ENCODE peak calls at places on chromosomes 4 and X, in five cellular contexts. N is endothelial cell of umbilical vein, I is kidney, Z is uterus, G is neural progenitor cell. L is an unnamed sample.

GRCh38 chr4:985123-985830 is 1.6 kb upstream of the IDUA start:
- DNase-seq in G (peak; percentile 82), Z (no peak), N (peak; percentile 24), I (peak; percentile 92), L (peak; percentile 71)

GRCh38 chrX:149939271-149940014 is 1.2 kb upstream of the EOLA2 start:
- DNase-seq in N (peak; percentile 88), G (peak; percentile 95), I (peak; percentile 98), Z (peak; percentile 97), L (peak; percentile 91)

GRCh38 chrX:131841496-131842410 is 181.3 kb upstream of the STK26 start:
- DNase-seq in Z (peak; percentile 22), G (peak; percentile 72), N (peak; percentile 19), I (no peak), L (peak; percentile 77)

GRCh38 chr4:19806865-19807264 is 444.8 kb upstream of the SLIT2 start:
- DNase-seq in N (no peak), Z (no peak), G (no peak), I (no peak), L (no peak)

GRCh38 chrX:102723456-102723855 is 2.9 kb downstream of the GPRASP3 start:
- DNase-seq in G (no peak), N (no peak), I (no peak), Z (no peak), L (peak; percentile 79)

GRCh38 chrX:55011294-55011693 is 11.1 kb downstream of the APEX2 start:
- DNase-seq in N (no peak), I (no peak), G (no peak), Z (no peak), L (no peak)

GRCh38 chr4:184801781-184802180 is 24.0 kb downstream of the ACSL1 start:
- DNase-seq in Z (no peak), N (no peak), G (no peak), I (no peak), L (peak; percentile 28)

GRCh38 chrX:13377537-13377936 is 57.7 kb upstream of the ATXN3L start:
- DNase-seq in G (no peak), I (no peak), N (no peak), Z (peak; percentile 62), L (no peak)

GRCh38 chrX:15143050-15143824 is 126.6 kb downstream of the ASB9 start:
- DNase-seq in N (peak; percentile 18), G (peak; percentile 54), I (no peak), Z (peak; percentile 22), L (peak; percentile 57)

GRCh38 chr4:82042042-82042441 is 331.7 kb downstream of the HNRNPD start:
- DNase-seq in I (no peak), G (no peak), Z (no peak), N (no peak), L (no peak)

GRCh38 chr4:22091351-22091731 is 142.8 kb upstream of the KCNIP4 start:
- DNase-seq in G (peak; percentile 37), Z (no peak), N (no peak), I (no peak), L (peak; percentile 69)

GRCh38 chr4:29326816-29327215 is 1393.4 kb upstream of the PCDH7 start:
- DNase-seq in Z (no peak), I (no peak), N (peak; percentile 97), G (no peak), L (no peak)

GRCh38 chr4:63396269-63396668 is 1013.0 kb downstream of the TECRL start:
- DNase-seq in I (peak; percentile 27), Z (no peak), N (no peak), G (no peak), L (no peak)

GRCh38 chr4:165711436-165711835 is 161.6 kb upstream of the TLL1 start:
- DNase-seq in N (peak; percentile 39), I (no peak), Z (no peak), G (no peak), L (no peak)

GRCh38 chr4:15303052-15303641 is 124.7 kb upstream of the C1QTNF7 start:
- DNase-seq in Z (peak; percentile 22), G (no peak), I (no peak), N (no peak), L (no peak)

GRCh38 chr4:137510866-137511265 is 21.4 kb downstream of the PCDH18 start:
- DNase-seq in I (no peak), G (no peak), N (peak; percentile 73), Z (peak; percentile 71), L (peak; percentile 49)

GRCh38 chrX:102154900-102155805 is 624 bp downstream of the BEX5 start:
- DNase-seq in I (peak; percentile 51), N (peak; percentile 0), G (peak; percentile 1), Z (peak; percentile 15), L (peak; percentile 31)

GRCh38 chrX:111812889-111813563 is 63.0 kb upstream of the TRPC5OS start:
- DNase-seq in N (no peak), I (no peak), Z (no peak), G (no peak), L (no peak)

GRCh38 chr4:187171731-187172339 is 448.2 kb upstream of the FAT1 start:
- DNase-seq in I (no peak), N (no peak), Z (no peak), G (no peak), L (no peak)

GRCh38 chr4:52643846-52644245 is 15.3 kb downstream of the USP46 start:
- DNase-seq in I (no peak), G (no peak), N (peak; percentile 44), Z (peak; percentile 58), L (no peak)

GRCh38 chrX:38649674-38650647 is 88.6 kb downstream of the TSPAN7 start:
- DNase-seq in I (no peak), N (no peak), G (no peak), Z (no peak), L (no peak)

GRCh38 chr4:159227984-159228383 is 125.1 kb downstream of the RAPGEF2 start:
- DNase-seq in G (peak; percentile 63), N (peak; percentile 91), Z (peak; percentile 58), I (peak; percentile 86), L (peak; percentile 94)

GRCh38 chr4:45646885-45647598 is 476.8 kb downstream of the GABRG1 start:
- DNase-seq in Z (no peak), I (no peak), G (no peak), N (no peak), L (no peak)

GRCh38 chr4:182245041-182245440 is 1.8 kb downstream of the TENM3 start:
- DNase-seq in Z (no peak), G (peak; percentile 55), I (no peak), N (no peak), L (no peak)

GRCh38 chr4:38275331-38275821 is 315.2 kb downstream of the PTTG2 start:
- DNase-seq in Z (no peak), I (no peak), G (no peak), N (no peak), L (peak; percentile 41)

GRCh38 chr4:103268746-103269145 is 70.6 kb upstream of the CENPE start:
- DNase-seq in I (no peak), N (no peak), Z (no peak), G (no peak), L (no peak)

GRCh38 chr4:1395941-1396805 is 10.1 kb downstream of the NKX1-1 start:
- DNase-seq in N (no peak), Z (no peak), I (peak; percentile 43), G (no peak), L (no peak)

GRCh38 chrX:38578152-38578551 is 16.8 kb downstream of the TSPAN7 start:
- DNase-seq in N (no peak), Z (no peak), G (no peak), I (no peak), L (no peak)

GRCh38 chr4:19319607-19320006 is 932.1 kb upstream of the SLIT2 start:
- DNase-seq in Z (no peak), I (no peak), N (no peak), G (peak; percentile 46), L (no peak)

GRCh38 chr4:110294165-110294564 is 95.8 kb upstream of the ELOVL6 start:
- DNase-seq in Z (no peak), I (no peak), N (no peak), G (no peak), L (no peak)

GRCh38 chr4:143514432-143514831 is 930 bp downstream of the SMARCA5 start:
- DNase-seq in I (peak; percentile 77), Z (peak; percentile 25), G (peak; percentile 90), N (peak; percentile 74), L (peak; percentile 75)

GRCh38 chr4:167419468-167420133 is 185.3 kb upstream of the SPOCK3 start:
- DNase-seq in G (peak; percentile 1), N (no peak), Z (no peak), I (no peak), L (peak; percentile 63)

GRCh38 chrX:38375888-38376287 is 23.5 kb downstream of the OTC start:
- DNase-seq in I (no peak), N (peak; percentile 12), G (peak; percentile 7), Z (no peak), L (peak; percentile 29)

DNA sequence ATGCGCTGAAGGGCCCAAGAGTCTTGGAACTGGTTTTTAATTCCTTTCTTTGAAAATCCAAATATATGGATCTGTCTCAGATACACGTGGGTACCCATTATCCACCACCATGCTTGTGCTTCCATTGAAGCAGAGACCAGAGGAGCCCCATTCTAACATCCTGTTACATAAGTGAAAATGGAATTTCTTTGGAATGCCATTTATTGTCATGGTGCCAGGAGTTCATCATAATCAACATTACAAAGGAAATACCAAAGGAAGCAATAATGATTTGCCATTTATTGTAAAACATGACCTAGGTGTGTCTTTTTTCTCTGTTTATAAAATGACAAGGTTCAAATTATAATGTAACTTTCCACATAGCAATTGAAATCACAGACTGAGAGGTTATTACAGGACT is 61.7 kb downstream of the PALLD start:
- DNase-seq in G (no peak), N (peak; percentile 95), I (no peak), Z (no peak), L (peak; percentile 63)
- H3K36me3 ChIP-seq in G (no peaks in the 10 kb centered on the region), N (no peaks in the 10 kb centered on the region), I (no peaks in the 10 kb centered on the region), Z (no peaks in the 10 kb centered on the region), L (no peaks in the 10 kb centered on the region)

GRCh38 chrX:68717196-68717595 is 69.7 kb downstream of the STARD8 start:
- DNase-seq in G (no peak), N (no peak), Z (no peak), I (no peak), L (no peak)
- H3K36me3 ChIP-seq in G (no peaks in the 10 kb centered on the region), N (peaks cover 45% of the 10 kb centered on the region), Z (no peaks in the 10 kb centered on the region), I (peaks cover 44% of the 10 kb centered on the region), L (no peaks in the 10 kb centered on the region)

GRCh38 chr4:153603835-153604234 is 80.2 kb upstream of the TLR2 start:
- DNase-seq in G (no peak), I (no peak), N (no peak), Z (no peak), L (no peak)
- H3K36me3 ChIP-seq in G (peaks cover 9% of the 10 kb centered on the region), I (peaks cover 10% of the 10 kb centered on the region), N (peaks cover 11% of the 10 kb centered on the region), Z (no peaks in the 10 kb centered on the region), L (peaks cover 3% of the 10 kb centered on the region)

GRCh38 chr4:147597561-147597960 is 19.6 kb upstream of the TMEM184C start:
- DNase-seq in Z (no peak), G (no peak), N (no peak), I (no peak), L (no peak)

GRCh38 chr4:147599764-147600163 is 17.4 kb upstream of the TMEM184C start:
- DNase-seq in G (no peak), Z (no peak), N (no peak), I (no peak), L (peak; percentile 45)

GRCh38 chr4:147596377-147596776 is 20.8 kb upstream of the TMEM184C start:
- DNase-seq in N (peak; percentile 11), I (no peak), Z (no peak), G (no peak), L (no peak)

GRCh38 chr4:147596976-147597375 is 20.2 kb upstream of the TMEM184C start:
- DNase-seq in N (peak; percentile 76), G (no peak), Z (no peak), I (no peak), L (no peak)

GRCh38 chr4:147599206-147599605 is 18.0 kb upstream of the TMEM184C start:
- DNase-seq in G (no peak), Z (no peak), N (no peak), I (no peak), L (no peak)
- H3K36me3 ChIP-seq in G (no peaks in the 10 kb centered on the region), Z (no peaks in the 10 kb centered on the region), N (no peaks in the 10 kb centered on the region), I (no peaks in the 10 kb centered on the region), L (no peaks in the 10 kb centered on the region)